ENCODE peak calls at places on chromosome 9, in nine cellular contexts. One of them, this sample, is unnamed.

GRCh38 chr9:21056931-21057330 is 20.8 kb downstream of the IFNB1 start:
- DNase-seq in pancreas: no peak
- DNase-seq in HFF-Myc: peak; percentile 78
- DNase-seq in AG10803: peak; percentile 31
- DNase-seq in mucosa of descending colon: no peak
- DNase-seq in coronary artery: no peak
- DNase-seq in astrocyte of the spinal cord: peak; percentile 55
- DNase-seq in uterus: no peak
- DNase-seq in endodermal cell: no peak
- DNase-seq in this sample: no peak

GRCh38 chr9:80049096-80049495 is 477.3 kb downstream of the TLE4 start:
- DNase-seq in pancreas: no peak
- DNase-seq in HFF-Myc: no peak
- DNase-seq in AG10803: no peak
- DNase-seq in mucosa of descending colon: no peak
- DNase-seq in coronary artery: no peak
- DNase-seq in astrocyte of the spinal cord: no peak
- DNase-seq in uterus: no peak
- DNase-seq in endodermal cell: no peak
- DNase-seq in this sample: no peak

GRCh38 chr9:106976772-106977171 is 113.8 kb downstream of the ZNF462 start:
- DNase-seq in pancreas: no peak
- DNase-seq in HFF-Myc: no peak
- DNase-seq in AG10803: no peak
- DNase-seq in mucosa of descending colon: no peak
- DNase-seq in coronary artery: no peak
- DNase-seq in astrocyte of the spinal cord: no peak
- DNase-seq in uterus: no peak
- DNase-seq in endodermal cell: peak; percentile 47
- DNase-seq in this sample: no peak

GRCh38 chr9:32404402-32404801 is 20.0 kb downstream of the ACO1 start:
- DNase-seq in pancreas: no peak
- DNase-seq in HFF-Myc: no peak
- DNase-seq in AG10803: no peak
- DNase-seq in mucosa of descending colon: no peak
- DNase-seq in coronary artery: no peak
- DNase-seq in astrocyte of the spinal cord: no peak
- DNase-seq in uterus: no peak
- DNase-seq in endodermal cell: no peak
- DNase-seq in this sample: no peak

GRCh38 chr9:116288658-116289057 is 135.1 kb downstream of the PAPPA start:
- DNase-seq in pancreas: no peak
- DNase-seq in HFF-Myc: peak; percentile 89
- DNase-seq in AG10803: peak; percentile 98
- DNase-seq in mucosa of descending colon: no peak
- DNase-seq in coronary artery: no peak
- DNase-seq in astrocyte of the spinal cord: peak; percentile 97
- DNase-seq in uterus: no peak
- DNase-seq in endodermal cell: no peak
- DNase-seq in this sample: peak; percentile 98

GRCh38 chr9:129125478-129125877 is 14.3 kb downstream of the PTPA start:
- DNase-seq in pancreas: no peak
- DNase-seq in HFF-Myc: no peak
- DNase-seq in AG10803: peak; percentile 78
- DNase-seq in mucosa of descending colon: no peak
- DNase-seq in coronary artery: no peak
- DNase-seq in astrocyte of the spinal cord: peak; percentile 95
- DNase-seq in uterus: no peak
- DNase-seq in endodermal cell: no peak
- DNase-seq in this sample: peak; percentile 84

GRCh38 chr9:37301369-37302172 is 120.9 kb upstream of the GRHPR start:
- DNase-seq in pancreas: no peak
- DNase-seq in HFF-Myc: no peak
- DNase-seq in AG10803: no peak
- DNase-seq in mucosa of descending colon: no peak
- DNase-seq in coronary artery: no peak
- DNase-seq in astrocyte of the spinal cord: no peak
- DNase-seq in uterus: no peak
- DNase-seq in endodermal cell: no peak
- DNase-seq in this sample: no peak

GRCh38 chr9:99326112-99326916 is 104.2 kb downstream of the SEC61B start:
- DNase-seq in pancreas: no peak
- DNase-seq in HFF-Myc: no peak
- DNase-seq in AG10803: no peak
- DNase-seq in mucosa of descending colon: no peak
- DNase-seq in coronary artery: no peak
- DNase-seq in astrocyte of the spinal cord: no peak
- DNase-seq in uterus: no peak
- DNase-seq in endodermal cell: peak; percentile 58
- DNase-seq in this sample: no peak

GRCh38 chr9:127767405-127767804 is 11.1 kb downstream of the SH2D3C start:
- DNase-seq in pancreas: no peak
- DNase-seq in HFF-Myc: no peak
- DNase-seq in AG10803: no peak
- DNase-seq in mucosa of descending colon: no peak
- DNase-seq in coronary artery: no peak
- DNase-seq in astrocyte of the spinal cord: no peak
- DNase-seq in uterus: no peak
- DNase-seq in endodermal cell: no peak
- DNase-seq in this sample: no peak

GRCh38 chr9:107737987-107738743 is 248.6 kb upstream of the KLF4 start:
- DNase-seq in pancreas: no peak
- DNase-seq in HFF-Myc: peak; percentile 85
- DNase-seq in AG10803: peak; percentile 97
- DNase-seq in mucosa of descending colon: peak; percentile 43
- DNase-seq in coronary artery: peak; percentile 85
- DNase-seq in astrocyte of the spinal cord: peak; percentile 51
- DNase-seq in uterus: peak; percentile 81
- DNase-seq in endodermal cell: no peak
- DNase-seq in this sample: peak; percentile 86

GRCh38 chr9:34623386-34624235 is 3.3 kb upstream of the DCTN3 start:
- DNase-seq in pancreas: no peak
- DNase-seq in HFF-Myc: no peak
- DNase-seq in AG10803: no peak
- DNase-seq in mucosa of descending colon: no peak
- DNase-seq in coronary artery: no peak
- DNase-seq in astrocyte of the spinal cord: no peak
- DNase-seq in uterus: no peak
- DNase-seq in endodermal cell: no peak
- DNase-seq in this sample: no peak

GRCh38 chr9:14788846-14789245 is 66.3 kb upstream of the CER1 start:
- DNase-seq in pancreas: no peak
- DNase-seq in HFF-Myc: no peak
- DNase-seq in AG10803: no peak
- DNase-seq in mucosa of descending colon: no peak
- DNase-seq in coronary artery: no peak
- DNase-seq in astrocyte of the spinal cord: no peak
- DNase-seq in uterus: no peak
- DNase-seq in endodermal cell: no peak
- DNase-seq in this sample: no peak

GRCh38 chr9:3585616-3586015 is 59.8 kb upstream of the RFX3 start:
- DNase-seq in pancreas: no peak
- DNase-seq in HFF-Myc: no peak
- DNase-seq in AG10803: no peak
- DNase-seq in mucosa of descending colon: no peak
- DNase-seq in coronary artery: no peak
- DNase-seq in astrocyte of the spinal cord: no peak
- DNase-seq in uterus: no peak
- DNase-seq in endodermal cell: no peak
- DNase-seq in this sample: no peak

GRCh38 chr9:138058181-138058580 is 180.6 kb downstream of the CACNA1B start:
- DNase-seq in pancreas: no peak
- DNase-seq in HFF-Myc: no peak
- DNase-seq in AG10803: no peak
- DNase-seq in mucosa of descending colon: no peak
- DNase-seq in coronary artery: no peak
- DNase-seq in astrocyte of the spinal cord: no peak
- DNase-seq in uterus: no peak
- DNase-seq in endodermal cell: peak; percentile 11
- DNase-seq in this sample: no peak

GRCh38 chr9:83154821-83155220 is 91.9 kb upstream of the RASEF start:
- DNase-seq in pancreas: peak; percentile 56
- DNase-seq in HFF-Myc: no peak
- DNase-seq in AG10803: no peak
- DNase-seq in mucosa of descending colon: no peak
- DNase-seq in coronary artery: no peak
- DNase-seq in astrocyte of the spinal cord: peak; percentile 89
- DNase-seq in uterus: no peak
- DNase-seq in endodermal cell: no peak
- DNase-seq in this sample: peak; percentile 22

DNA sequence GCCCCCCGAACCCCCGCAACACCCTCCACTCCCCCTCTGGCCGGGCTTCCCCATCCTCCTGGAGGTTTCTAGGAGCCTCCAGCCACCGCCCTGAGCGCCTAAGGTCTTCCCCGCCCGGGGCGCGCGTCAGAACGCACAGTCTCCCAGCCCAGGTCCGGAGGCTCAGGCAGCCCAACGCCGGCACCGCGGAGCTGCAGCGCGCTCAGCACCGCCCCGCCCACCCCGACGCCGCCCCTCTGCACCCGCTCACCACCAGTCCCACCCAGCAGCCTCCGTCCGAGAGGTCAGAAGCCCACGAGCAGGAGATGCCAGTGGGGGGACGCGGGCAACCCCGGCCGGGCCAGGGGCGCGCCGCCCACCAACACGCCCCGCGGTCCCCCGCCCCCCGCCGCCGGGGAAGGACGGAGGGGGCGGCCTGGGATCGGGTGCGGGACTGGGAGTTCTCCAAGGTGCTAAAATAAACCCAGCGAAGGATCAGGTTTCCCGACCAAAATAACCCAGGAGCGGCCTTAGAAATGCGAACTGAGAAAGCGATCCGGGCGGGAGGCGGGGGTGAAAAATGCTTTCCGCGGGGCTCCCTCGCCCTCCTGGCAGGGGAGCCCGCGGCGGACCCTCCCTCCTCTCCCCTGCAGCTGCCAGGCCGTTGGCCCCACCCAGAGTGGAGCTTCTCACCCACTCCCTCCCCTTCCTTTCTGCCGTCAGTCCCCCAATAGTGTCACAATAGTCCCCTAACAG is 6.5 kb upstream of the FAM78A start:
- DNase-seq in pancreas: no peak
- DNase-seq in HFF-Myc: no peak
- DNase-seq in AG10803: no peak
- DNase-seq in mucosa of descending colon: no peak
- DNase-seq in coronary artery: no peak
- DNase-seq in astrocyte of the spinal cord: no peak
- DNase-seq in uterus: no peak
- DNase-seq in endodermal cell: peak; percentile 91
- DNase-seq in this sample: no peak
- H3K4me3 ChIP-seq in pancreas: no peak overlapping the region
- H3K4me3 ChIP-seq in HFF-Myc: no peak overlapping the region
- H3K4me3 ChIP-seq in AG10803: no peak overlapping the region
- H3K4me3 ChIP-seq in mucosa of descending colon: no peak overlapping the region
- H3K4me3 ChIP-seq in coronary artery: peak overlapping the region; percentile 52
- H3K4me3 ChIP-seq in astrocyte of the spinal cord: no peak overlapping the region
- H3K4me3 ChIP-seq in uterus: no peak overlapping the region
- H3K4me3 ChIP-seq in endodermal cell: peak overlapping the region; percentile 62
- H3K4me3 ChIP-seq in this sample: peak overlapping the region; percentile 5

DNA sequence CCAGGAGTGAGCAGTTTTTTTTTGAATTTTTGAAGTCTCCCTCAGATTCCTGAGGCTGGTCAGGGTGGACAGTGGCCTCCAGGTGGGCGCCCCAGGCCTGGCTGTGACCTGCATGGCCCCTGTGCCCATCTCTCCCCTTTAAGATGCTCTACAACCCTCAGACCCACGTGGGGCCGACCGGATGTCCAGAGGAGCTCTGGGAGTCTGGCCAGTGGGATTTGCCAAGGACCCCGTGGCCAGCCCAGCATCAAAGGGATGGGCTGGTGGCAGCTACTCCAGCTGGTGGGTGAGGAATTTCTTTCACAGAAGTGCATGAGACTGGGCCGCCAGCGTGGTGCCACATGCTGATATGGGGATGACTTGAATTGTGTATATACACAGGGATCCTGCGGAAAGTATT is 94.7 kb upstream of the SARDH start:
- DNase-seq in pancreas: no peak
- DNase-seq in HFF-Myc: no peak
- DNase-seq in AG10803: no peak
- DNase-seq in mucosa of descending colon: no peak
- DNase-seq in coronary artery: no peak
- DNase-seq in astrocyte of the spinal cord: no peak
- DNase-seq in uterus: no peak
- DNase-seq in endodermal cell: no peak
- DNase-seq in this sample: no peak
- H3K4me3 ChIP-seq in pancreas: no peak overlapping the region
- H3K4me3 ChIP-seq in HFF-Myc: no peak overlapping the region
- H3K4me3 ChIP-seq in AG10803: no peak overlapping the region
- H3K4me3 ChIP-seq in mucosa of descending colon: no peak overlapping the region
- H3K4me3 ChIP-seq in coronary artery: no peak overlapping the region
- H3K4me3 ChIP-seq in astrocyte of the spinal cord: no peak overlapping the region
- H3K4me3 ChIP-seq in uterus: no peak overlapping the region
- H3K4me3 ChIP-seq in endodermal cell: no peak overlapping the region
- H3K4me3 ChIP-seq in this sample: no peak overlapping the region

DNA sequence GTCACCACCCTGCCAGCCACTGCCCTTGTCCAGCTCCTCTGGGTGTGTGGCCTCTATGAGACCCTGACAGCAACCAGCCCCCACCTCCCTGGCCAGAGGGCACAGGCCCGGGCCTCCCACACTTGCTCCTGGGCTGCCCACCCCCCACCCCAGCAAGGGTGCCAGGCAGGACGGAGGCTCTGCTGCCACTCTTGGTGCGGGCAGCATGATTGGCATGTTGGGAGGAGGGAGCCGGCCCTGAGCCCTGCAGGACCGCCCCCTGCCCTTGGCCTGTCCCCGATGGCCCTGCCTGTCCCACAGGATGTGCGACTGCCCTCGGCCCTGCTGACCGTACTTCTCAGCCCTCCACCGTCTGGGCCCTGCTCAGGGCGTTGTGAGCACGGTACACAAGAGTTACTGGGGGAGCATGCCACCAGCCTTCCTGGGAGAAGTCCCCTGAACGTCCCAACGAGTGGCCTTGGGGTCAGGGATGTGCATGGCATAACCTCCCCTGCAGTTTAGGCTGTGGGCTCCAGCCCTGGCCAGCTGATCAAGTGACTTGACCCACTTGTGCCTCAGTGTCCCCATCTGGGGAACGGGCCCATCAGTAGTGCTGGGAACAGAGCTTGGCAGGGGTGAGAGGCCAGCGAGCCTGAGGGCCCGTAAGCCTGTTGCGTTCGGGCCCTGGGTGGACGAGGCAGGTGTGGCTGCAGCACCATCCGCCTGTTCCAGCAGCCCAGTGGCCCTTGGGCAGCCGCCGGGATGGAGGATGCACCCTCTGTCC is 16.0 kb downstream of the GPSM1 start:
- DNase-seq in pancreas: peak; percentile 65
- DNase-seq in HFF-Myc: no peak
- DNase-seq in AG10803: no peak
- DNase-seq in mucosa of descending colon: no peak
- DNase-seq in coronary artery: no peak
- DNase-seq in astrocyte of the spinal cord: no peak
- DNase-seq in uterus: no peak
- DNase-seq in endodermal cell: no peak
- DNase-seq in this sample: no peak
- H3K4me3 ChIP-seq in pancreas: no peak overlapping the region
- H3K4me3 ChIP-seq in HFF-Myc: no peak overlapping the region
- H3K4me3 ChIP-seq in AG10803: no peak overlapping the region
- H3K4me3 ChIP-seq in mucosa of descending colon: no peak overlapping the region
- H3K4me3 ChIP-seq in coronary artery: peak overlapping the region; percentile 70
- H3K4me3 ChIP-seq in astrocyte of the spinal cord: no peak overlapping the region
- H3K4me3 ChIP-seq in uterus: no peak overlapping the region
- H3K4me3 ChIP-seq in endodermal cell: no peak overlapping the region
- H3K4me3 ChIP-seq in this sample: no peak overlapping the region

GRCh38 chr9:134268308-134268724 is 57.9 kb upstream of the RXRA start:
- DNase-seq in pancreas: no peak
- DNase-seq in HFF-Myc: no peak
- DNase-seq in AG10803: no peak
- DNase-seq in mucosa of descending colon: peak; percentile 31
- DNase-seq in coronary artery: no peak
- DNase-seq in astrocyte of the spinal cord: no peak
- DNase-seq in uterus: no peak
- DNase-seq in endodermal cell: no peak
- DNase-seq in this sample: no peak
- H3K4me3 ChIP-seq in pancreas: no peak overlapping the region
- H3K4me3 ChIP-seq in HFF-Myc: no peak overlapping the region
- H3K4me3 ChIP-seq in AG10803: no peak overlapping the region
- H3K4me3 ChIP-seq in mucosa of descending colon: no peak overlapping the region
- H3K4me3 ChIP-seq in coronary artery: no peak overlapping the region
- H3K4me3 ChIP-seq in astrocyte of the spinal cord: no peak overlapping the region
- H3K4me3 ChIP-seq in uterus: no peak overlapping the region
- H3K4me3 ChIP-seq in endodermal cell: no peak overlapping the region
- H3K4me3 ChIP-seq in this sample: no peak overlapping the region

This sample was measured in skeletal muscle cell.